ENCODE peak calls at places on chromosomes 6 and 20, in five cellular contexts. H is ovary, Z is IMR-90, C is testis, M is RWPE1. I is an unnamed sample.

GRCh38 chr6:167209577-167209975 is 51.8 kb upstream of the GPR31 start:
- DNase-seq in H (no peak), Z (no peak), C (no peak), M (no peak), I (no peak)

GRCh38 chr20:32582659-32583580 is 2.2 kb downstream of the NOL4L start:
- DNase-seq in H (peak; percentile 26), Z (no peak), C (peak; percentile 37), M (no peak), I (peak; percentile 83)

GRCh38 chr6:69180361-69181067 is 545.4 kb downstream of the ADGRB3 start:
- DNase-seq in H (no peak), Z (no peak), C (no peak), M (no peak), I (no peak)

GRCh38 chr6:40710626-40711354 is 123.6 kb upstream of the LRFN2 start:
- DNase-seq in H (no peak), Z (no peak), C (no peak), M (no peak), I (no peak)

GRCh38 chr20:36573103-36573797 is at the start of gene TGIF2:
- DNase-seq in H (peak; percentile 90), Z (peak; percentile 81), C (peak; percentile 92), M (peak; percentile 95), I (peak; percentile 93)

GRCh38 chr20:44306927-44307326 is 4.1 kb downstream of the FITM2 start:
- DNase-seq in H (no peak), Z (no peak), C (no peak), M (no peak), I (no peak)

GRCh38 chr20:22216984-22217383 is 367.4 kb downstream of the FOXA2 start:
- DNase-seq in H (no peak), Z (no peak), C (no peak), M (no peak), I (no peak)

GRCh38 chr6:80517525-80517924 is 411.1 kb downstream of the BCKDHB start:
- DNase-seq in H (no peak), Z (no peak), C (no peak), M (no peak), I (no peak)

GRCh38 chr6:124010574-124010973 is 206.9 kb downstream of the NKAIN2 start:
- DNase-seq in H (no peak), Z (no peak), C (no peak), M (no peak), I (no peak)

GRCh38 chr20:20396794-20397193 is 28.9 kb downstream of the INSM1 start:
- DNase-seq in H (no peak), Z (no peak), C (no peak), M (no peak), I (no peak)

DNA sequence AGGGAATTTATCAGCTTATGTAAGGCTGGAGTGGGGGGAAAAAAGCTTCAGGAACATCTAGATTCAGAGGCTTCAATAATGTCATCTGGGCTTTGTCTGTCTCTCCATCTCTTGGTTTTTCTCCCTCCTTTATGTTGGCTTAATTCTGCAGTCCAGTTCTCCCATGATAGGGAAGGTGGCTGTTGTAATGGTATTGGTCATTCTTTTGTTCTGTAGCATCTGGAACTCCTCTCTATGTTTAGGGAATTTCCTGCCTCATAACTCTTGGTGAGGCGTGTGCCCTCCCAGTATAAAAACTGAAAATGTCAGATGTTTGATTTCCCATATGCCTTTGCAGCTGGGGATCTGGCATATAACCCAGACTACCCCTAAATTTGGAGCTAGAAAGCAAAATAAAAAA is 125.2 kb upstream of the COL21A1 start:
- DNase-seq in H (no peak), Z (peak; percentile 24), C (no peak), M (no peak), I (no peak)
- H3K27ac ChIP-seq in H (no peak overlapping the region), Z (no peak overlapping the region), C (peak overlapping the region; percentile 84), M (no peak overlapping the region), I (no peak overlapping the region)

GRCh38 chr6:129605962-129606361 is 104.0 kb downstream of the ARHGAP18 start:
- DNase-seq in H (no peak), Z (no peak), C (no peak), M (no peak), I (no peak)

GRCh38 chr6:129605095-129605494 is 104.9 kb downstream of the ARHGAP18 start:
- DNase-seq in H (no peak), Z (no peak), C (no peak), M (no peak), I (no peak)

GRCh38 chr6:129604321-129604720 is 105.7 kb downstream of the ARHGAP18 start:
- DNase-seq in H (no peak), Z (no peak), C (no peak), M (no peak), I (no peak)

GRCh38 chr6:129607581-129608186 is 102.3 kb downstream of the ARHGAP18 start:
- DNase-seq in H (no peak), Z (peak; percentile 30), C (no peak), M (no peak), I (no peak)

GRCh38 chr6:129606664-129607063 is 103.3 kb downstream of the ARHGAP18 start:
- DNase-seq in H (no peak), Z (peak; percentile 75), C (no peak), M (no peak), I (no peak)
- H3K27ac ChIP-seq in H (no peak overlapping the region), Z (no peak overlapping the region), C (no peak overlapping the region), M (no peak overlapping the region), I (no peak overlapping the region)

GRCh38 chr6:107661291-107661690 is 162.8 kb downstream of the SCML4 start:
- DNase-seq in H (peak; percentile 33), Z (no peak), C (no peak), M (no peak), I (no peak)

GRCh38 chr6:107662333-107662732 is 161.8 kb downstream of the SCML4 start:
- DNase-seq in H (no peak), Z (no peak), C (no peak), M (no peak), I (no peak)

GRCh38 chr6:107660839-107661238 is 163.3 kb downstream of the SCML4 start:
- DNase-seq in H (no peak), Z (no peak), C (no peak), M (no peak), I (no peak)

GRCh38 chr6:107665386-107665785 is 158.7 kb downstream of the SCML4 start:
- DNase-seq in H (no peak), Z (peak; percentile 74), C (no peak), M (no peak), I (no peak)

DNA sequence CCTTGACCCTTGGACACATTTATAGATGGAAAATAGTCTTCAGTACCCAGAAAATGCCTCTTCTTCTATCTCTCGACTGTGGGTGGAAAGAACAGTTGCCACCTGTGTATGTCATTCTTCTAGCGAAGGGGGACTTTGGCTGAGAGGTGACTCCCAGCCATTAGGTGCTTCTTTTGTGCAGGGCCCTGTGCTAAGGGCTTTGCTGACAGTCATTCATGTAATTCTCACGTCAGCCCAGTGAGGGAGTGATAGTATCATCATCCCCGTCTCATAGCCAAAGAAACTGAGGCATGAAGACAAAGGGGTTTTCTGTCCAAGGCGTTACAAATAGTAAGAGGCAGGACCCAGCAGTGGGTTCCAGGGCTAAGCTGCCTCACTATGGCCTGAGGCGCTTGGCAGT is 160.8 kb downstream of the SCML4 start:
- DNase-seq in H (no peak), Z (no peak), C (no peak), M (no peak), I (no peak)
- H3K27ac ChIP-seq in H (no peak overlapping the region), Z (no peak overlapping the region), C (no peak overlapping the region), M (no peak overlapping the region), I (no peak overlapping the region)

GRCh38 chr20:47272893-47273590 is 83.5 kb downstream of the ZMYND8 start:
- DNase-seq in H (peak; percentile 31), Z (peak; percentile 71), C (peak; percentile 57), M (peak; percentile 85), I (peak; percentile 81)

GRCh38 chr20:47274449-47275108 is 81.9 kb downstream of the ZMYND8 start:
- DNase-seq in H (no peak), Z (peak; percentile 97), C (no peak), M (peak; percentile 97), I (no peak)

GRCh38 chr20:47271216-47271615 is 85.3 kb downstream of the ZMYND8 start:
- DNase-seq in H (no peak), Z (no peak), C (no peak), M (no peak), I (no peak)

GRCh38 chr20:47275548-47275947 is 81.0 kb downstream of the ZMYND8 start:
- DNase-seq in H (no peak), Z (no peak), C (no peak), M (no peak), I (no peak)

DNA sequence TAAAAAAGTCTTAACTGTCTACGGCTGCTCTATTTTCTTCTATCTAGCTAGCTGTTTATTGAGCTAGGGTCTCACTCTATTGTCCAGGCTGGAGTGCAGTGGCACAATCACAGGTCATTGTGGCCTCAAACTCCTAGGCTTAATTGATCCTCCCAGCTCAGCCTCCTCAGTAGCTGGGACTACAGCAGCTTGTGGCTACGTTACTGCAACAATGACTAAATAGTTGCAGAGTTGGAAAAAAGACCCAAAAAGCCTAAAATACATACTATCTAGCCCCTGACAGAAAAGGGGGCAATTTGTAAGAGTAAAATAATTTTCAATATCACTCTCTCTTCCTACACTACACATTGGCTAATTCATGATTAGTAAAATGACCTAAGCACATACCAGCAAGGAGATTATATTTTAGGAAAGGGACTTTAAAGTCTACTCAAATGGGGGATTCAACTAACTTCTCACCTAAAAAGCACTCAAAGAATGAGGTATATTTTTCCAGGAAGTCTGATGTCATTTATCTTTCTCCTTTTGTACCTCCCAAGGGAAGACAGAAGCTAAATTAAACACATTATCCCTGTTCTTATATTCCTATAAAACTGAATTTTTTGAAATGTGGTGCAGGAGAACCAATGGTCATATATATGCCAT is 82.8 kb downstream of the ZMYND8 start:
- DNase-seq in H (no peak), Z (peak; percentile 34), C (no peak), M (no peak), I (no peak)
- H3K27ac ChIP-seq in H (peak overlapping the region; percentile 52), Z (peak overlapping the region; percentile 87), C (peak overlapping the region; percentile 81), M (peak overlapping the region; percentile 64), I (peak overlapping the region; percentile 60)

GRCh38 chr20:63653041-63653973 is at the start of gene STMN3:
- DNase-seq in H (peak; percentile 93), Z (peak; percentile 88), C (peak; percentile 87), M (peak; percentile 89), I (peak; percentile 97)
- H3K27ac ChIP-seq in H (no peak within 1 kb of the TSS), Z (peak within 1 kb of the TSS; percentile 87), C (peak within 1 kb of the TSS; percentile 53), M (peak within 1 kb of the TSS; percentile 89), I (no peak within 1 kb of the TSS)

GRCh38 chr6:118316796-118317384 is 231.2 kb upstream of the PLN start:
- DNase-seq in H (no peak), Z (no peak), C (no peak), M (no peak), I (no peak)
- H3K27ac ChIP-seq in H (no peak overlapping the region), Z (peak overlapping the region; percentile 44), C (peak overlapping the region; percentile 84), M (no peak overlapping the region), I (no peak overlapping the region)

I was measured in cardiac muscle cell.